ENCODE peak calls at places on chromosomes 5 and 9, in five cellular contexts. P is pancreas; L is nephron progenitor cell; F is CD8-positive, alpha-beta memory T cell; W is adrenal gland. Q is an unnamed sample.

GRCh38 chr5:139650689-139651501 is 2.7 kb downstream of the CXXC5 start:
- DNase-seq in L (peak; percentile 56), F (no peak), W (peak; percentile 91), P (peak; percentile 90), Q (peak; percentile 60)

GRCh38 chr9:87816041-87816440 is 66.6 kb upstream of the SPATA31E1 start:
- DNase-seq in L (no peak), P (no peak), F (no peak), W (peak; percentile 24), Q (no peak)

GRCh38 chr9:130328349-130328801 is 62.8 kb downstream of the HMCN2 start:
- DNase-seq in W (no peak), P (no peak), F (no peak), L (peak; percentile 58), Q (no peak)

GRCh38 chr9:38018964-38019602 is 49.9 kb downstream of the SHB start:
- DNase-seq in W (peak; percentile 78), F (no peak), P (no peak), L (no peak), Q (no peak)

GRCh38 chr5:150544606-150545219 is 36.8 kb downstream of the NDST1 start:
- DNase-seq in P (peak; percentile 88), W (peak; percentile 85), L (peak; percentile 72), F (peak; percentile 25), Q (peak; percentile 98)

GRCh38 chr5:96079075-96079474 is 117.4 kb upstream of the ELL2 start:
- DNase-seq in F (no peak), L (no peak), W (peak; percentile 17), P (no peak), Q (no peak)

GRCh38 chr5:17129093-17129492 is 88.3 kb upstream of the BASP1 start:
- DNase-seq in L (no peak), P (no peak), F (no peak), W (peak; percentile 15), Q (no peak)

GRCh38 chr9:126915281-126915816 is 767 bp downstream of the RALGPS1 start:
- DNase-seq in P (peak; percentile 96), F (no peak), L (no peak), W (peak; percentile 16), Q (peak; percentile 92)

GRCh38 chr5:34053133-34053532 is 10.1 kb upstream of the C1QTNF3 start:
- DNase-seq in W (no peak), F (no peak), P (no peak), L (no peak), Q (no peak)

GRCh38 chr9:126605792-126606482 is 7.8 kb upstream of the LMX1B start:
- DNase-seq in L (no peak), W (no peak), P (no peak), F (no peak), Q (no peak)

GRCh38 chr5:64632251-64632650 is 58.1 kb upstream of the SHISAL2B start:
- DNase-seq in F (no peak), L (no peak), P (no peak), W (no peak), Q (no peak)

GRCh38 chr5:108381034-108381954 is 604 bp downstream of the FBXL17 start:
- DNase-seq in F (peak; percentile 89), P (peak; percentile 92), W (peak; percentile 76), L (peak; percentile 72), Q (peak; percentile 61)

GRCh38 chr9:108043585-108043984 is 554.0 kb upstream of the KLF4 start:
- DNase-seq in P (no peak), L (no peak), W (no peak), F (no peak), Q (no peak)

GRCh38 chr9:78230761-78231160 is 5.1 kb upstream of the CEP78 start:
- DNase-seq in P (no peak), W (no peak), L (no peak), F (no peak), Q (no peak)

GRCh38 chr5:135356522-135357318 is 42.3 kb downstream of the MACROH2A1 start:
- DNase-seq in P (no peak), F (no peak), L (no peak), W (peak; percentile 84), Q (no peak)

GRCh38 chr5:135449608-135450007 is 2.5 kb upstream of the DCANP1 start:
- DNase-seq in P (no peak), F (no peak), L (no peak), W (no peak), Q (no peak)

GRCh38 chr5:72454996-72455395 is 52.2 kb downstream of the ZNF366 start:
- DNase-seq in W (no peak), L (no peak), F (no peak), P (no peak), Q (no peak)

GRCh38 chr9:90964101-90965020 is 162.7 kb downstream of the SYK start:
- DNase-seq in F (no peak), P (peak; percentile 63), W (no peak), L (peak; percentile 30), Q (peak; percentile 38)

GRCh38 chr5:112757468-112758208 is 20.0 kb downstream of the APC start:
- DNase-seq in W (no peak), F (peak; percentile 49), L (no peak), P (no peak), Q (peak; percentile 43)

GRCh38 chr9:97660847-97661246 is 27.2 kb downstream of the NCBP1 start:
- DNase-seq in W (no peak), P (no peak), L (no peak), F (no peak), Q (no peak)

GRCh38 chr5:7857918-7858632 is 7.1 kb upstream of the CFAP90 start:
- DNase-seq in P (no peak), F (no peak), W (no peak), L (no peak), Q (no peak)

GRCh38 chr5:152092580-152092979 is 167.9 kb upstream of the GLRA1 start:
- DNase-seq in F (no peak), L (no peak), W (no peak), P (no peak), Q (no peak)

GRCh38 chr9:21810881-21811280 is 8.4 kb downstream of the MTAP start:
- DNase-seq in L (no peak), F (no peak), P (no peak), W (no peak), Q (no peak)

Q was measured in iPS-NIHi11.